ENCODE peak calls at places on chromosomes 12 and 14, in five cellular contexts. O is heart left ventricle, D is tibial artery, T is HL-60, K is heart right ventricle. Q is an unnamed sample. For H3K27me3, the result is how much of the 10 kb centered on the place peaks cover.

GRCh38 chr12:47860279-47860841 is 40.7 kb upstream of the HDAC7 start:
- DNase-seq in O (no peak), D (no peak), T (no peak), K (no peak), Q (no peak)

GRCh38 chr12:131095826-131096680 is 142.3 kb downstream of the ADGRD1 start:
- DNase-seq in O (no peak), D (peak), T (no peak), K (no peak), Q (peak)

GRCh38 chr12:90569685-90570084 is 385.3 kb downstream of the CCER1 start:
- DNase-seq in O (no peak), D (no peak), T (no peak), K (no peak), Q (no peak)

GRCh38 chr12:56658921-56659320 is 13.1 kb upstream of the ATP5F1B start:
- DNase-seq in O (no peak), D (no peak), T (no peak), K (no peak), Q (no peak)

GRCh38 chr12:68001486-68002466 is 12.5 kb downstream of the IFNG-AS1 start:
- DNase-seq in O (no peak), D (no peak), T (no peak), K (no peak), Q (no peak)

GRCh38 chr12:71636704-71637115 is 26.9 kb downstream of the ZFC3H1 start:
- DNase-seq in O (no peak), D (no peak), T (peak), K (peak), Q (no peak)

GRCh38 chr12:124396544-124397398 is 101.9 kb downstream of the RFLNA start:
- DNase-seq in O (peak), D (peak), T (no peak), K (peak), Q (peak)

GRCh38 chr12:83143937-83144336 is 457.2 kb downstream of the TMTC2 start:
- DNase-seq in O (no peak), D (no peak), T (no peak), K (no peak), Q (no peak)

GRCh38 chr12:86174188-86174587 is 82.0 kb downstream of the MGAT4C start:
- DNase-seq in O (no peak), D (no peak), T (no peak), K (no peak), Q (no peak)

GRCh38 chr12:38110026-38110699 is 206.4 kb upstream of the ALG10B start:
- DNase-seq in O (no peak), D (no peak), T (no peak), K (no peak), Q (no peak)

GRCh38 chr12:103016381-103016780 is 58.9 kb downstream of the ASCL1 start:
- DNase-seq in O (no peak), D (no peak), T (no peak), K (no peak), Q (no peak)

GRCh38 chr12:103020839-103021238 is 63.4 kb downstream of the ASCL1 start:
- DNase-seq in O (no peak), D (no peak), T (no peak), K (no peak), Q (no peak)

GRCh38 chr12:103021538-103022218 is 64.2 kb downstream of the ASCL1 start:
- DNase-seq in O (no peak), D (no peak), T (no peak), K (no peak), Q (no peak)
- TF ChIP-seq CTCF in O (no peak), D (no peak), T (no peak), K (no peak), Q (no peak)

DNA sequence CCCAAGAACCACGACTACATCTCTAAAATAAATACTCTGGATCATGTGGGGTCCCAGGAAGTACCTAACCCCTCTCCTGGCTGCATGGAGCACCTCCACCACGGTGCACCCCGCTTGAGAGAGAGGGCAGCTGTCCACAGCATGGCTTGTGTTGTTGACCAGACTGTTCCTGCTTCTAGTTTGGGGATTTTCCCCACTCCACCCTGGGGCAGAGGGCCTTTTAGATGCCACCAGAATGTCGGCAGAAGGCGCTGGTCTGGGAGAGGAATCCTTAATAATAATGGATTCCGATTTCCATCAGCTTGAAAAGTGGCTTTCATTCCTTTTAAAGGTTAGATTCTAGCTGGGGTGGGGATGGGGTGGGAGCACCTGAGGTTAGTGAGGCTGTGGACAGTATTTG is 1.7 kb downstream of the ESRRB start:
- DNase-seq in O (no peak), D (no peak), T (no peak), K (no peak), Q (no peak)
- H3K4me3 ChIP-seq in O (no peak), D (peak), T (no peak), K (no peak), Q (no peak)

GRCh38 chr12:49954863-49955830 is 4.6 kb downstream of the AQP2 start:
- DNase-seq in O (no peak), D (no peak), T (no peak), K (no peak), Q (no peak)

GRCh38 chr12:49957570-49957967 is 4.1 kb upstream of the AQP5 start:
- DNase-seq in O (no peak), D (no peak), T (no peak), K (no peak), Q (no peak)

GRCh38 chr12:49955899-49956662 is 5.5 kb downstream of the AQP2 start:
- DNase-seq in O (no peak), D (no peak), T (peak), K (no peak), Q (no peak)

GRCh38 chr12:49953961-49954835 is 3.7 kb downstream of the AQP2 start:
- DNase-seq in O (no peak), D (no peak), T (no peak), K (no peak), Q (no peak)

GRCh38 chr12:49956663-49957569 is 4.8 kb upstream of the AQP5 start:
- DNase-seq in O (no peak), D (no peak), T (no peak), K (no peak), Q (no peak)
- H3K27me3 ChIP-seq in O (under half), D (half or more), T (half or more), K (half or more), Q (under half)

GRCh38 chr12:78674311-78675085 is 190.1 kb upstream of the SYT1 start:
- DNase-seq in O (no peak), D (no peak), T (no peak), K (no peak), Q (no peak)

GRCh38 chr12:78666584-78666983 is 198.0 kb upstream of the SYT1 start:
- DNase-seq in O (no peak), D (no peak), T (no peak), K (no peak), Q (no peak)

GRCh38 chr12:78672033-78672432 is 192.5 kb upstream of the SYT1 start:
- DNase-seq in O (no peak), D (no peak), T (no peak), K (no peak), Q (no peak)

DNA sequence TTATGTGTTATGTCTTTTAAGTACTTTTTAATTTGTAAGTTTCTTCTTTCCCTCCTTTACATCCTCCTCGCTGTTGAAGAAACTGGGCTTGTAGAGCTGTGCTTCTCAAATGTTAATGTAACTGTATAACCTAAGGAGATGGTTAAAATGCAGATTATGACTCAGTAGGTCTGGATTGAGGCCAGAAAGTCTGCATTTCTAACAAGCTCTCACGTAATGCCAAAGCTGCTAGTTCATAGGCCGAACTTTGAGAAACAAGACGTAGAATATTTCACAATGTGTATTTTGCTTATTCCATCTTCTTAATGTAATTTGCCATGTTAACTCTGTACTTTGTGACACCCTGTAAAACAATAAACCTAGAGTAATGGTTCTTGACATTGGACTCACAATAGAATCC is 193.3 kb upstream of the SYT1 start:
- DNase-seq in O (no peak), D (no peak), T (no peak), K (no peak), Q (no peak)
- TF ChIP-seq CTCF in O (no peak), D (no peak), T (no peak), K (no peak), Q (no peak)

GRCh38 chr12:9813821-9814798 is 13.2 kb upstream of the KLRF1 start:
- DNase-seq in O (peak), D (peak), T (peak), K (peak), Q (peak)
- H3K4me3 ChIP-seq in O (peak), D (peak), T (peak), K (peak), Q (peak)

DNA sequence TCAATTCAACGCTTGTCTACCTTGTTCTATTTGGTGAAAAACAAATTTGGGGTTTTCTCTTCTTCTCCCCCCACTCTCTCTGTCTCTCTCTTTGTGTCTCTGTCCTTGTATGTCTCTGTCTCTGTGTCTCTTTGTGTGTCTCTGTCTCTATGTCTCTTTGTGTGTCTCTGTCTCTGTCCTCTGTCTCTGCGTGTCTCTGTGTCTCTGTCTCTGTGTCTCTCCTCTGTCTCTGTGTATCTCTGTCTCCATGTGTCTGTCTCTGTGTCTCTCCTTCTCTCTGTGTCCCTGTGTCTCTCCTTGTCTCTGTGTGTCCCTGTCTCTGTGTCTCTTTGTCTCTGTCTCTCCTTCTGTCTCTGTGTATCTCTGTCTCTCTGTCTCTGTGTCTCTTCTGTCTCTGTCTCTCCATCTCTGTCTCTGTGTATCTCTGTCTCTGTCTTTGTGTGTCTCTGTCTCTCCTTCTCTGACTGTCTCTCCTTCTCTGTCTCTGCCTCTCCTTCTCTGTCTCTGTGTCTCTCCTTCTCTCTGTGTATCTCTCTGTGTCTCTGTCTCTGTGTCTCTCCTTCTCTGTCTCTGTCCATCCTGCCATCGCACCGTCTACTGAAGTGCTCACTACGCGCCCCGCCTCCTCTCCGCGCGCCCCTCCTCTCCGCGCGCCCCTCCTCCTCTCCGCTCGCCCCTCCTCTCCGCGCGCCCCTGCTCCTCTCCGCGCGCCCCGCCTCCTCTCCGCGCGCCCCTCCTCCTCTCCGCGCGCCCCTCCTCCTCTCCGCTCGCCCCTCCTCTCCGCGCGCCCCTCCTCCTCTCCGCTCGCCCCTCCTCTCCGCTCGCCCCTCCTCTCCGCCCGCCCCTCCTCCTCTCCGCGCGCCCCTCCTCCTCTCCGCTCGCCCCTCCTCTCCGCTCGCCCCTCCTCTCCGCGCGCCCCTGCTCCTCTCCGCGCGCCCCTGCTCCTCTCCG is 12.8 kb downstream of the LRCOL1 start:
- DNase-seq in O (peak), D (no peak), T (no peak), K (no peak), Q (no peak)
- H3K27me3 ChIP-seq in O (under half), D (under half), T (under half), K (under half), Q (under half)

DNA sequence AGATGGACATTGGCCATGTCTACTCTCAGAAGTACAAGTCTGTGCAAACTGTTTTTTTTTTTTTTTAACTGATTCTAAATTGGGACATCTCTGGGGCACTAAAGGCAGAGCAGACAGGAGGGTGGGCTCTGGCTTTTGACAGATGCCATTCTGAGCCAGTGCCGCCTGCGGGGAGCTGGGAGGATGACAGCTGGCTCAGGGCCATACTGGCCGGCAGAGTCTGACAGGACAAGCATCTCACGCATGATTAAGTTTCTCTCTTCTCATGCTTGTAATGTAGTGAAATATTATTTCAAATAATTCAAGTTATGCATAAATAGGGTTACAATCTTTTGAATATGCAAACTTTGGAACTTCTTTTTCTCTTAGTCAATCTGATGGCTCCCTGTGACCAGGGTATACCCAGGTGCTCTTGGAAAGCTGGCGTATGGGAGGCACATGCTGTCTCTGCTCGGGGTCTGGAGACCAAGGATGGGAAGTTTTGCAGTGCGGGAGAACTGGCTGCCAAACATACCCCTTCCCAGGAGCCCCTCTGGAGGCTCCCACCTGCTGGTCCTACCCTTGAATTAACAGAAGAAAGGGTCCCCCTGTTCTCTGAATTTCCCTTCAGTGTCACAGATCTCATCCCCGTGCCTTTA is 7.6 kb downstream of the CDCA4 start:
- DNase-seq in O (no peak), D (no peak), T (no peak), K (peak), Q (no peak)
- TF ChIP-seq CTCF in O (peak), D (peak), T (no peak), K (peak), Q (no peak)

GRCh38 chr12:11782914-11783420 is 133.5 kb downstream of the ETV6 start:
- DNase-seq in O (no peak), D (no peak), T (no peak), K (no peak), Q (no peak)

GRCh38 chr12:11779286-11779685 is 129.8 kb downstream of the ETV6 start:
- DNase-seq in O (no peak), D (no peak), T (no peak), K (no peak), Q (no peak)

GRCh38 chr12:11777962-11778361 is 128.5 kb downstream of the ETV6 start:
- DNase-seq in O (no peak), D (no peak), T (peak), K (no peak), Q (no peak)

GRCh38 chr12:11780521-11781101 is 131.1 kb downstream of the ETV6 start:
- DNase-seq in O (no peak), D (no peak), T (no peak), K (no peak), Q (no peak)

DNA sequence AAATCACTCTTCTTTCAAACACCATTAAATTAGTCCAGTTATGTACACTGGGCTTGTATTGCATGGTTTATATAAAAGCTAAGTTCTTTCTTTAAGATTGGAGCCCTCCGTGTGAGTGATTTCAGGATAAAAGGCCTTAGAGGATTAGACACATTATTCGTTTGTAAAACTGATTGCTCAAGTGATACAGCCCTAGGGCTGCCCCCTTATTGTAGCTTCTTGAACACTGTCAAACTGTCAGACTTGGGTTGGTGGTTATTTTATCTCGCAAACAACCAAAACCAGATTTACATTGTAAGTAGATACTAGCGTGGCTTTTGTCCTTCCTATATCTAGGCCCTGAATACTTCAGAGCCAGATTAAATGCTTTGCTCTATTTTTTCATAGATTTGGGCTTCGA is 129.2 kb downstream of the ETV6 start:
- DNase-seq in O (no peak), D (no peak), T (no peak), K (no peak), Q (no peak)
- H3K4me3 ChIP-seq in O (no peak), D (no peak), T (no peak), K (no peak), Q (no peak)

GRCh38 chr12:114409796-114410520 is 4.0 kb upstream of the TBX5 start:
- DNase-seq in O (no peak), D (no peak), T (no peak), K (no peak), Q (no peak)
- H3K27me3 ChIP-seq in O (under half), D (half or more), T (half or more), K (half or more), Q (under half)